ENCODE peak calls at places on chromosomes 3 and 15, in four cellular contexts. One of them, this sample, is unnamed.

GRCh38 chr3:43389388-43390254 is 103.3 kb downstream of the SNRK start:
- DNase-seq in uterus: no peak
- DNase-seq in right atrium auricular region: peak; percentile 81
- DNase-seq in fibroblast of lung: peak; percentile 72
- DNase-seq in this sample: no peak

GRCh38 chr3:184568918-184569829 is 7.6 kb downstream of the EPHB3 start:
- DNase-seq in uterus: peak; percentile 93
- DNase-seq in right atrium auricular region: peak; percentile 81
- DNase-seq in fibroblast of lung: peak; percentile 98
- DNase-seq in this sample: peak; percentile 93

GRCh38 chr15:57950381-57950946 is 115.0 kb downstream of the ALDH1A2 start:
- DNase-seq in uterus: no peak
- DNase-seq in right atrium auricular region: no peak
- DNase-seq in fibroblast of lung: no peak
- DNase-seq in this sample: no peak

GRCh38 chr3:18500322-18500721 is 75.2 kb upstream of the SATB1 start:
- DNase-seq in uterus: no peak
- DNase-seq in right atrium auricular region: no peak
- DNase-seq in fibroblast of lung: no peak
- DNase-seq in this sample: no peak

GRCh38 chr3:127767126-127767525 is 55.2 kb downstream of the MGLL start:
- DNase-seq in uterus: no peak
- DNase-seq in right atrium auricular region: no peak
- DNase-seq in fibroblast of lung: no peak
- DNase-seq in this sample: no peak

GRCh38 chr3:130516645-130517512 is at the start of gene COL6A6:
- DNase-seq in uterus: no peak
- DNase-seq in right atrium auricular region: no peak
- DNase-seq in fibroblast of lung: peak; percentile 6
- DNase-seq in this sample: no peak

GRCh38 chr3:193407156-193407555 is 28.6 kb upstream of the ATP13A5 start:
- DNase-seq in uterus: no peak
- DNase-seq in right atrium auricular region: no peak
- DNase-seq in fibroblast of lung: no peak
- DNase-seq in this sample: no peak

GRCh38 chr15:57806003-57806402 is 99.5 kb downstream of the POLR2M start:
- DNase-seq in uterus: no peak
- DNase-seq in right atrium auricular region: no peak
- DNase-seq in fibroblast of lung: no peak
- DNase-seq in this sample: no peak

GRCh38 chr3:31777092-31777491 is 204.0 kb downstream of the OSBPL10 start:
- DNase-seq in uterus: no peak
- DNase-seq in right atrium auricular region: no peak
- DNase-seq in fibroblast of lung: no peak
- DNase-seq in this sample: no peak

DNA sequence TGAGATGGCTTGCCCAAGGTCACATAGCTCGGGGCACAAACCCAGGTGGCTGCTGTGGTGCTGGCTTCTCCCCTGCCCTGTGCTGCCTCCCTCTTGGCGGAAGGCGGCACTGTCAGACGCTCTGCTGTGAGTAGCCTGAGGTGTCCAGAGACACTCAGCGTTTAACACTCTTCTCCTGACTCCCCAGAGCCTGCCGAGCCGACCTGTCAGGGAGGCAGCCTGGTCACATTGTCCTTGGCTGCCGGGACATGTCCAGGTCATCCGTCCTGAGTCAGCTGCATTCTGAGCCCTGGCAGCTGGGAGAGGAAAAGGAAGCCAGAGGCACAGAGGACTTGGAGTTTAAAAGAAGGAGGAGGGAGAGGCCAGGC is 4.7 kb downstream of the LMAN1L start:
- DNase-seq in uterus: no peak
- DNase-seq in right atrium auricular region: no peak
- DNase-seq in fibroblast of lung: peak; percentile 14
- DNase-seq in this sample: no peak
- TF ChIP-seq CTCF in uterus: no peak
- TF ChIP-seq CTCF in right atrium auricular region: no peak
- TF ChIP-seq CTCF in fibroblast of lung: no peak
- TF ChIP-seq CTCF in this sample: peak; percentile 45

GRCh38 chr3:64214697-64215018 is 10.6 kb downstream of the PRICKLE2 start:
- DNase-seq in uterus: peak; percentile 70
- DNase-seq in right atrium auricular region: peak; percentile 72
- DNase-seq in fibroblast of lung: peak; percentile 32
- DNase-seq in this sample: no peak

GRCh38 chr3:64215559-64215958 is 9.7 kb downstream of the PRICKLE2 start:
- DNase-seq in uterus: no peak
- DNase-seq in right atrium auricular region: no peak
- DNase-seq in fibroblast of lung: no peak
- DNase-seq in this sample: no peak

GRCh38 chr3:64215084-64215483 is 10.2 kb downstream of the PRICKLE2 start:
- DNase-seq in uterus: no peak
- DNase-seq in right atrium auricular region: no peak
- DNase-seq in fibroblast of lung: no peak
- DNase-seq in this sample: no peak

GRCh38 chr3:64213224-64213893 is 11.9 kb downstream of the PRICKLE2 start:
- DNase-seq in uterus: no peak
- DNase-seq in right atrium auricular region: no peak
- DNase-seq in fibroblast of lung: no peak
- DNase-seq in this sample: no peak

DNA sequence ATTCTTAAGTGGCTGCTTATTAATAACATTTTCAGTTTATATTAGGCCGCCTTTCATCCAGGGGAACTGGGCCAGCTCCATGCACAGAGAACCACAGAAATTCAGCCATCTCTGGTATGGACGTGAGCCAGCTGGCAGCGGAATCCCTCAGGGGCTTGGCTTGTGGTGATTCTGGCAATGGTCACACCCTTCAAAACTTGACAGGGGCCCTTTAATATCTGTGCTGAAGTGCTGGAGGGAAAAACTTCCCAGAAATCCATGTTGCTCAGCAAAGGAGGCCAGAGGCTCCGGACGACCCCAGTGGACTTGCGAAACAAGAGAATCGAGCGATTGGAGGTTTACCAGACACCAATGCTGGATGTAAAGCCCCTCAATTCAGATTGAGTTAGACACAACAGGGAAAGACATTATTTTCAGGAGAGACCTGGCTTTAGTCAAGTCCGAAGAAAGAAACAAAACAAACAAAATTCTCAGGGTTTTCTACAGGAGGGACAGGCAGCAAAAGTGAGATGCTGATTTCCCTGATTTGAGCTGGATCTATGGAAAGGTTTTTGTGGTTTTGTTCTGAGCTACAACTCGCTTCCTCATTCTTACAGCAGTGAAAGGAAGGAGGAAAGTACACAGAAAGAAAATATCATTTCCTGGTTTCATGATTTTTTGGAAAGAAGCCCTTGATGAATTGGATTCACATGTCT is 11.1 kb downstream of the PRICKLE2 start:
- DNase-seq in uterus: peak; percentile 86
- DNase-seq in right atrium auricular region: peak; percentile 69
- DNase-seq in fibroblast of lung: peak; percentile 94
- DNase-seq in this sample: no peak
- H3K4me3 ChIP-seq in uterus: peak overlapping the region; percentile 4
- H3K4me3 ChIP-seq in right atrium auricular region: peak overlapping the region; percentile 29
- H3K4me3 ChIP-seq in fibroblast of lung: peak overlapping the region; percentile 68
- H3K4me3 ChIP-seq in this sample: peak overlapping the region; percentile 2

GRCh38 chr3:39414421-39414907 is 7.9 kb downstream of the RPSA start:
- DNase-seq in uterus: no peak
- DNase-seq in right atrium auricular region: no peak
- DNase-seq in fibroblast of lung: no peak
- DNase-seq in this sample: no peak
- H3K36me3 ChIP-seq in uterus: no peaks in the 10 kb centered on the region
- H3K36me3 ChIP-seq in right atrium auricular region: peaks cover 47% of the 10 kb centered on the region
- H3K36me3 ChIP-seq in fibroblast of lung: peaks cover 17% of the 10 kb centered on the region
- H3K36me3 ChIP-seq in this sample: peaks cover 21% of the 10 kb centered on the region

DNA sequence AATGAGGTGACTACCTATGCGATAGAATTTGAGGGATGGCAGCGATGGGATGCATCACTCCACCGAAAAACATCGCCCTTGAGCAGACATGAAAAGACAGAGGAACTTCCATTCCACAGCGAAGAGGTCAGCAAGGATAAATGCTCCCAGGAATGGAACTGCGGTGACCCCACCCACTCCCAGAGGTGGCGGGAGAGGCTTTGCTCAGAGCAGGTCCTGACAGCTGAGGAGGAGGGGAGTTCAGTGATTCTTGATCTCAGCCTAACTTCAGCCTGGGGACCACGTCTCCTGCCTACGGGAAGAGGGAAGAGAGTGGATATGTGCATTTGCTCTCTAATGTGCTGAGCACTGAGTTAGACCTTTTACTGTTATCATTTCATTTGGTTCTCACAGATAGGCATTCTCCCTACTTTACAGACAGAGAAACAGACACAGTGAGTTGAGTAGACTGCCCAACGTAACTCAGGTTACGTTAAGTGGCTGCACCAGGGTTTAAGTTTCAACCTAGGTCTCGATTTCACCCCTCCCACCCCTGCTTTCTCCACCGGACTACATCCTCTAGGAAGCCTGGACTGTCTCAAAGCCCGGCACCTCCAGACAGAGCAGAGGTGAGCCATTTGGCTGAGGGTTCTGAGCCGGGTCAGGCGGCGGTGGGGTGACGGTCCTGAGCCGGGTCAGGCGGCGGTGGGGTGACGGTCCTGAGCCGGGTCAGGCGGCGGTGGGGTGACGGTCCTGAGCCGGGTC is 170.0 kb downstream of the RAB11A start:
- DNase-seq in uterus: no peak
- DNase-seq in right atrium auricular region: no peak
- DNase-seq in fibroblast of lung: no peak
- DNase-seq in this sample: no peak
- TF ChIP-seq CTCF in uterus: no peak
- TF ChIP-seq CTCF in right atrium auricular region: no peak
- TF ChIP-seq CTCF in fibroblast of lung: no peak
- TF ChIP-seq CTCF in this sample: no peak

GRCh38 chr15:85618956-85619491 is 175.7 kb downstream of the KLHL25 start:
- DNase-seq in uterus: peak; percentile 82
- DNase-seq in right atrium auricular region: peak; percentile 92
- DNase-seq in fibroblast of lung: peak; percentile 98
- DNase-seq in this sample: peak; percentile 87
- H3K4me3 ChIP-seq in uterus: peak overlapping the region; percentile 76
- H3K4me3 ChIP-seq in right atrium auricular region: peak overlapping the region; percentile 54
- H3K4me3 ChIP-seq in fibroblast of lung: peak overlapping the region; percentile 70
- H3K4me3 ChIP-seq in this sample: peak overlapping the region; percentile 36

GRCh38 chr3:15241341-15241740 is 35.3 kb downstream of the CAPN7 start:
- DNase-seq in uterus: peak; percentile 61
- DNase-seq in right atrium auricular region: no peak
- DNase-seq in fibroblast of lung: peak; percentile 10
- DNase-seq in this sample: no peak

GRCh38 chr3:15243822-15244482 is 37.9 kb downstream of the CAPN7 start:
- DNase-seq in uterus: no peak
- DNase-seq in right atrium auricular region: no peak
- DNase-seq in fibroblast of lung: no peak
- DNase-seq in this sample: no peak

DNA sequence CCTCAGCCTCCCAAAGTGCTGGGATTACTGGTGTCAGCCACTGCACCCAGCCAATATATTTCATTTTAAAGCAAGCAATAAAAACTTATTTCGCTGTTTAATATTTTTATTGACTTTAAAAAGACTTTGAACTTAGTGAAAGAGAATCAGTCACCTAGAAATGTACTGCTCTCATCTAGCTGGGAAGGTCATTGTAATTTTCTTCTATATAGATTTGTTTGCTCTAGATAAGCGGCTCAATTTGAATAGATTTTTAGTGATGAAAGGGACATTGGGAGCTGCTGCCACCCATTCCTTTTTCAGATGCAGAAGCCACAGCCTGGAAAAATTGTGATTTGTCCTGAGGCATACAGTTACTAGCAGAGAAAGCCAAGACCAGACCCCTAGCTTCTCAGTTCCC is 40.1 kb downstream of the CAPN7 start:
- DNase-seq in uterus: no peak
- DNase-seq in right atrium auricular region: no peak
- DNase-seq in fibroblast of lung: no peak
- DNase-seq in this sample: no peak
- H3K36me3 ChIP-seq in uterus: no peaks in the 10 kb centered on the region
- H3K36me3 ChIP-seq in right atrium auricular region: peaks cover 95% of the 10 kb centered on the region
- H3K36me3 ChIP-seq in fibroblast of lung: peaks cover 3% of the 10 kb centered on the region
- H3K36me3 ChIP-seq in this sample: peaks cover 13% of the 10 kb centered on the region

This sample was measured in BJ.